ENCODE peak calls at places on chromosomes 4 and X, in six cellular contexts. F is GM12878, K is HepG2, S is GM12892, Y is K562, H is H1. I is an unnamed sample.

GRCh38 chrX:10608099-10608498 is 12.3 kb downstream of the MID1 start:
- DNase-seq in F (no peak), S (no peak), Y (no peak), H (no peak), K (no peak), I (no peak)

GRCh38 chr4:95867919-95868318 is 28.0 kb downstream of the PDHA2 start:
- DNase-seq in S (no peak), H (no peak), F (no peak), Y (no peak), K (no peak), I (no peak)

GRCh38 chr4:25696409-25696808 is 40.8 kb downstream of the SLC34A2 start:
- DNase-seq in H (no peak), Y (no peak), K (no peak), S (no peak), F (no peak), I (no peak)

GRCh38 chr4:188941524-188942109 is 802.4 kb downstream of the TRIML1 start:
- DNase-seq in F (no peak), Y (no peak), K (no peak), H (no peak), S (no peak), I (no peak)

GRCh38 chrX:140432328-140433025 is 72.4 kb downstream of the SOX3 start:
- DNase-seq in S (no peak), K (no peak), H (no peak), Y (no peak), F (no peak), I (no peak)

GRCh38 chr4:123599920-123600394 is 203.4 kb downstream of the SPRY1 start:
- DNase-seq in K (peak; percentile 98), Y (peak; percentile 41), F (peak; percentile 85), H (peak; percentile 31), S (no peak), I (peak; percentile 23)

GRCh38 chr4:25949166-25949748 is 35.2 kb downstream of the SMIM20 start:
- DNase-seq in K (peak; percentile 91), H (no peak), S (no peak), Y (no peak), F (no peak), I (no peak)

GRCh38 chr4:1563768-1564485 is 120.2 kb downstream of the FAM53A start:
- DNase-seq in F (no peak), K (no peak), H (no peak), Y (no peak), S (no peak), I (no peak)

GRCh38 chrX:2147928-2148327 is 352.8 kb downstream of the DHRSX start:
- DNase-seq in H (no peak), K (no peak), Y (no peak), F (no peak), S (no peak), I (no peak)

GRCh38 chr4:151905197-151905596 is 144.4 kb upstream of the GATB start:
- DNase-seq in S (no peak), Y (no peak), H (no peak), K (no peak), F (peak; percentile 33), I (peak; percentile 10)

GRCh38 chr4:10554694-10555093 is 97.5 kb upstream of the ZNF518B start:
- DNase-seq in F (peak; percentile 31), K (peak; percentile 38), H (no peak), Y (peak; percentile 60), S (no peak), I (no peak)

GRCh38 chrX:105191878-105192277 is 28.6 kb downstream of the TEX13A start:
- DNase-seq in S (no peak), Y (no peak), K (no peak), F (no peak), H (no peak), I (no peak)

GRCh38 chr4:22515145-22515887 is 550 bp downstream of the ADGRA3 start:
- DNase-seq in Y (peak; percentile 17), H (no peak), S (peak; percentile 22), F (no peak), K (peak; percentile 86), I (peak; percentile 21)

GRCh38 chr4:175561691-175562090 is 250.4 kb downstream of the GPM6A start:
- DNase-seq in K (no peak), Y (no peak), H (no peak), F (no peak), S (no peak), I (no peak)

GRCh38 chrX:145003443-145003842 is 243.9 kb upstream of the SPANXN1 start:
- DNase-seq in Y (no peak), H (no peak), S (no peak), K (no peak), F (no peak), I (no peak)

DNA sequence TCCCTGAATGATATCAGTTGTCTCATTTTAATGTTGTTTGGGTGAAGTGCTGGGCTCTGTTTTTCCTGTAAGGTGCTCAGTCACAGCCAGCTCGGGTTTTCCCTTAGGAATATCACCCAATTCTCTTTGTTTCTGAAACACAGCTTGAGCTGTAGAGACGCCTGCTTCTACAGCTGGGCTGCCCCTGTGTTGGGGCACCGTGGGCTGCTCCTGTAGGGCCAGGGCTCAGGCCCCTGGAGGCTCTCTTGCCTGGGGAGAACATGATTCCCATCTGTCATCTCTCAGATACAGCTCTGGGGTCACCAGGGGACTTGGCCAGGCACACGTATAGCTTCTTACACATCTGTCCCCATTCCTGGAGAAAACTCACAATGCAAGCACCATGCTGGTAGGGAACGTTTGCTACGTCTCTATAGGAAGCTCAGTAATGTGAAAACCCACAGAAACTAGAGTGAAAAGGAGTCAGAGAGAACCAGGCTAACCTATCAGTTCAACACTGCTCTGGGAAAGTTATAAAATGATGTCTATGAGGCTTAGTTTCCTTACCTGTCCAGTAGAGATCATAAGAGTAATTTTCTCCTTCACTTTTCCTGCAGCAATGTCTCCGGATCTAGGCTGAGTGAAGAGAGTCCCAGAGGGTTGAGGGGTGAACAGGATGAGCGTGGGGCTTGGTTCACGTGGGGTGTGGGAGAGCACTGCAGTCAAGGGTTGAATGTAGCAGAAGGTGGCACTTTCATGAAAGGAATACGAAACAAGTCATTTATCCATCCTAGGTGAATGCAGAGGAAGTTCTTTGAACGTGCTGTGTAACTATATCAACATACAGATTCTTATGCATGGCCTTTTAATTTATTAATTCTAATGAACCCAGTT is 14.5 kb downstream of the FHDC1 start:
- DNase-seq in S (no peak), Y (no peak), F (no peak), K (no peak), H (no peak), I (no peak)
- TF ChIP-seq TAF1 in S (no peak), Y (no peak), F (no peak), K (no peak), H (no peak), I (no peak)

GRCh38 chrX:48488034-48488433 is 12.0 kb downstream of the FTSJ1 start:
- DNase-seq in K (no peak), Y (no peak), H (no peak), F (no peak), S (no peak), I (no peak)

GRCh38 chrX:48487362-48487785 is 11.4 kb downstream of the FTSJ1 start:
- DNase-seq in Y (peak; percentile 56), H (no peak), F (no peak), S (no peak), K (peak; percentile 30), I (no peak)

GRCh38 chrX:48490661-48491060 is 14.7 kb downstream of the FTSJ1 start:
- DNase-seq in H (no peak), K (no peak), S (no peak), Y (no peak), F (no peak), I (no peak)

GRCh38 chrX:48489892-48490291 is 13.9 kb downstream of the FTSJ1 start:
- DNase-seq in S (no peak), H (no peak), Y (no peak), F (no peak), K (no peak), I (no peak)

DNA sequence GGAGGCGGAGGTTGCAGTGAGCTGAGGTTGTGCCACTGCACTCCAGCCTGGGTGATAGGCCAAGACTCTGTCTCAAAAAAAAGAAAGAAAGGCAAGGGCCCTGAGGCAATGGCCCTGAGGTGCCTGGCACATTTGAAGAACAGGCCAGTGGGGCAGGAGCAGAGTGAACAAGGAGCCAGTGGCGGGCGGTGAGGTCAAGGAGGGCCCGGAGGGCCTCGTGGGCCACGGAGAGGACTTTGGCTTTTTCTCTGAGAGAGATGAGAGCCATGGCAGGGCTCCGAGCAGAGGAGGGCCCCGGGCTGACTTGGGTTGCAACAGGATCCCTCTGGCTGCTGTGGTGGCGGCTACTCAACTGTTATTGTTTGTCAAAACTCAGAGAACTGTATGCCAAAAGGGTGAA is 13.3 kb downstream of the FTSJ1 start:
- DNase-seq in Y (no peak), H (no peak), K (no peak), F (no peak), S (no peak), I (no peak)
- TF ChIP-seq POLR2A in Y (no peak), H (no peak), K (no peak), F (no peak), S (no peak), I (no peak)

DNA sequence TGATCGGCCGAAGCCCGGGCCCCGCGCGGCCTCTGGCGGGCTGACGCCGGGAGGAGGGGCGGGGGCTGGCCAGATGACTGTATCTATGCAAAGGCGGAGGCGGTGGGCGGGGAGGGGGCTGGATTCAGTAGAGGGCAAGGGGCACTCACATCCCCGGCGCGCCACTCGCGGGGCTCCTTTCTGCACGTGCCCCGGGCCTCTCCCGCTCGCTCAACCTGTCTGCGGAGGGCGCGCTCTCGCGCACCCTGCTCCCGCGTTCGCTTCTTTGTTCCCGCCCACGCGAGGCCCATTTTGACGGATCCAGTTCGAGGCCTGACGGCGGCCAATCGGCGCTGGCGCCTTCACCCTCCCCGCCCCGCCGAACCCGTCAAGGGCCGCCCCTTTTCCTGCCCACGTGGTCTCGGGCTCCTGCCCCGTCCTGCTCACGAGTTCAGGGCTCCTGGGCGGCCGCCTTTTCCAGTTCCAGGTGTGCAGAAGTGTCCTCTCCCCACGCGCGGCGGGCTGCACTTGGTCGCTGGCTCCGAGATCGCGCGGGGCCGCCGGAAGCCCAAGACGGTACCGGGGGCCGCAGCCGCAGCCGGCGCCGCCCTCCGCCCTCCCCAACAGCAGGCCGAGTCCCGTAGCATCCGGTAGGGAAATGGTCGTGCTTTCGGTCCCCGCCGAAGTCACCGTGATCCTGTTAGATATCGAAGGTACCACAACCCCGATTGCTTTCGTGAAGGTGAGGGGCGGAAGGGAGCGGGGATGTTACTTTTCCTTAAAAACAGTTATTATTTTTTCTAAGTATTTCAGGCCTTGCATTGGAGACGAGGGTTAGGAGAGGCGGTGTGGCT is at the start of the genes ENOPH1 and HNRNPDL:
- DNase-seq in S (peak; percentile 89), F (peak; percentile 84), Y (peak; percentile 93), K (peak; percentile 96), H (peak; percentile 92), I (peak; percentile 85)
- TF ChIP-seq POLR2AphosphoS5 in S (peak; percentile 91), F (peak; percentile 79), Y (peak; percentile 71), K (peak; percentile 60), H (peak; percentile 80), I (peak; percentile 82)

GRCh38 chr4:28772796-28773195 is 1912.2 kb downstream of the STIM2 start:
- DNase-seq in S (no peak), Y (no peak), K (no peak), F (no peak), H (no peak), I (no peak)

GRCh38 chr4:28774344-28774743 is 1913.7 kb downstream of the STIM2 start:
- DNase-seq in K (no peak), S (no peak), Y (no peak), H (no peak), F (no peak), I (no peak)

GRCh38 chr4:28776004-28776403 is 1915.4 kb downstream of the STIM2 start:
- DNase-seq in F (no peak), Y (no peak), K (no peak), H (no peak), S (no peak), I (no peak)

GRCh38 chr4:28772066-28772465 is 1911.4 kb downstream of the STIM2 start:
- DNase-seq in H (no peak), K (no peak), F (no peak), Y (no peak), S (no peak), I (no peak)
- TF ChIP-seq TAF1 in H (no peak), K (no peak), F (no peak), Y (no peak), S (no peak), I (no peak)

GRCh38 chr4:140756292-140757219 is at the start of gene TBC1D9:
- DNase-seq in H (peak; percentile 91), S (peak; percentile 31), Y (no peak), K (peak; percentile 68), F (peak; percentile 25), I (peak; percentile 46)
- TF ChIP-seq POLR2A in H (no peak), S (no peak), Y (no peak), K (peak; percentile 77), F (peak; percentile 54), I (peak; percentile 35)